ENCODE peak calls at places on chromosomes 1 and 21, in four cellular contexts. V is kidney tubule cell, K is NAMALWA, L is GM19239. F is an unnamed sample.
A peak's percentile ranks its signal among the peaks of the same experiment; 100 is the strongest.

GRCh38 chr21:38544681-38545080 is 46.4 kb upstream of the ERG start:
- DNase-seq in V (peak; percentile 68), K (no peak), L (no peak), F (peak; percentile 47)

GRCh38 chr1:206590025-206590834 is 22.0 kb downstream of the EIF2D start:
- DNase-seq in V (peak; percentile 77), K (no peak), L (no peak), F (peak; percentile 98)

GRCh38 chr1:177119311-177119710 is 45.2 kb downstream of the ASTN1 start:
- DNase-seq in V (no peak), K (no peak), L (no peak), F (no peak)

GRCh38 chr1:14314032-14314431 is 284.5 kb upstream of the KAZN start:
- DNase-seq in V (no peak), K (no peak), L (no peak), F (no peak)

GRCh38 chr1:238722812-238723211 is 663.6 kb upstream of the CHRM3 start:
- DNase-seq in V (no peak), K (no peak), L (no peak), F (no peak)

GRCh38 chr1:117590273-117590925 is 15.4 kb upstream of the TENT5C start:
- DNase-seq in V (no peak), K (no peak), L (no peak), F (peak; percentile 6)

GRCh38 chr1:230820568-230820967 is 47.8 kb downstream of the C1orf198 start:
- DNase-seq in V (no peak), K (no peak), L (no peak), F (no peak)

GRCh38 chr1:20885121-20885520 is 98.0 kb upstream of the HP1BP3 start:
- DNase-seq in V (no peak), K (no peak), L (no peak), F (peak; percentile 15)

GRCh38 chr1:245585252-245585959 is 430.6 kb downstream of the KIF26B start:
- DNase-seq in V (peak; percentile 96), K (no peak), L (no peak), F (peak; percentile 56)

GRCh38 chr1:203202431-203203245 is 16.1 kb upstream of the CHI3L1 start:
- DNase-seq in V (no peak), K (no peak), L (no peak), F (no peak)

GRCh38 chr1:112255080-112255479 is 140.9 kb upstream of the CTTNBP2NL start:
- DNase-seq in V (no peak), K (no peak), L (no peak), F (no peak)

GRCh38 chr1:3775248-3775497 is 2.6 kb downstream of the SMIM1 start:
- DNase-seq in V (no peak), K (no peak), L (no peak), F (no peak)

GRCh38 chr1:88216441-88216840 is 467.6 kb upstream of the PKN2 start:
- DNase-seq in V (no peak), K (no peak), L (no peak), F (peak; percentile 14)

GRCh38 chr1:163166886-163167555 is 35.7 kb downstream of the RGS5 start:
- DNase-seq in V (no peak), K (no peak), L (no peak), F (no peak)

GRCh38 chr1:184890539-184890973 is 83.8 kb downstream of the NIBAN1 start:
- DNase-seq in V (peak; percentile 43), K (no peak), L (no peak), F (peak; percentile 43)

GRCh38 chr1:234908571-234908970 is 220.1 kb downstream of the TOMM20 start:
- DNase-seq in V (no peak), K (no peak), L (no peak), F (no peak)

GRCh38 chr1:168736450-168736980 is 7.5 kb upstream of the DPT start:
- DNase-seq in V (peak; percentile 44), K (no peak), L (no peak), F (no peak)

GRCh38 chr1:29256395-29256794 is 20.1 kb downstream of the PTPRU start:
- DNase-seq in V (no peak), K (peak; percentile 60), L (no peak), F (no peak)

GRCh38 chr1:114107474-114108175 is 46.0 kb downstream of the SYT6 start:
- DNase-seq in V (no peak), K (no peak), L (no peak), F (no peak)

GRCh38 chr1:176206006-176206960 is 803 bp downstream of the COP1 start:
- DNase-seq in V (peak; percentile 69), K (peak; percentile 69), L (no peak), F (peak; percentile 6)

GRCh38 chr1:44485229-44485932 is 80.3 kb downstream of the RNF220 start:
- DNase-seq in V (no peak), K (no peak), L (no peak), F (peak; percentile 48)

GRCh38 chr1:242245255-242245654 is 246.4 kb upstream of the MAP1LC3C start:
- DNase-seq in V (no peak), K (no peak), L (no peak), F (no peak)

GRCh38 chr1:158933621-158934020 is 2.3 kb downstream of the PYHIN1 start:
- DNase-seq in V (no peak), K (peak; percentile 40), L (no peak), F (no peak)

GRCh38 chr1:61050541-61051454 is 31.6 kb upstream of the NFIA start:
- DNase-seq in V (peak; percentile 42), K (no peak), L (no peak), F (peak; percentile 27)

GRCh38 chr21:38817371-38818335 is 11.9 kb downstream of the ETS2 start:
- DNase-seq in V (peak; percentile 62), K (no peak), L (no peak), F (peak; percentile 69)

GRCh38 chr1:101238041-101238515 is 1.3 kb downstream of the S1PR1 start:
- DNase-seq in V (no peak), K (peak; percentile 62), L (no peak), F (no peak)

GRCh38 chr1:23588749-23589505 is 29.6 kb upstream of the ID3 start:
- DNase-seq in V (no peak), K (no peak), L (no peak), F (no peak)

GRCh38 chr1:46180082-46180616 is 3.9 kb upstream of the P3R3URF start:
- DNase-seq in V (peak; percentile 91), K (peak; percentile 43), L (no peak), F (peak; percentile 72)

GRCh38 chr1:7382971-7383370 is 388.1 kb upstream of the VAMP3 start:
- DNase-seq in V (no peak), K (no peak), L (no peak), F (no peak)

GRCh38 chr1:59669752-59670312 is 144.9 kb upstream of the HOOK1 start:
- DNase-seq in V (peak; percentile 48), K (no peak), L (no peak), F (no peak)

GRCh38 chr1:179966551-179966950 is 11.9 kb downstream of the CEP350 start:
- DNase-seq in V (no peak), K (no peak), L (no peak), F (no peak)

GRCh38 chr1:15180189-15180588 is 26.6 kb downstream of the TMEM51 start:
- DNase-seq in V (no peak), K (no peak), L (no peak), F (no peak)